ENCODE peak calls at places on chromosome 12, in ten cellular contexts. E, S, A, L, B, W, N, V, Z and U are unnamed samples. For H3K4me1, the result is how much of the 10 kb centered on the place peaks cover.

GRCh38 chr12:91529829-91530228 is 347.2 kb upstream of the DCN start:
- DNase-seq in E (peak), S (no peak), A (no peak), L (no peak), B (no peak), W (no peak), N (no peak), V (no peak), Z (no peak), U (no peak)

GRCh38 chr12:110992909-110993308 is 72.5 kb upstream of the MYL2 start:
- DNase-seq in E (no peak), S (no peak), A (no peak), L (no peak), B (no peak), W (no peak), N (no peak), V (no peak), Z (no peak), U (no peak)

GRCh38 chr12:66241061-66242043 is 52.3 kb downstream of the IRAK3 start:
- DNase-seq in E (peak), S (peak), A (no peak), L (no peak), B (no peak), W (no peak), N (no peak), V (no peak), Z (no peak), U (no peak)

GRCh38 chr12:83954939-83955601 is 957.5 kb downstream of the SLC6A15 start:
- DNase-seq in E (no peak), S (no peak), A (no peak), L (peak), B (no peak), W (no peak), N (no peak), V (no peak), Z (no peak), U (no peak)

GRCh38 chr12:67151891-67152290 is 117.3 kb upstream of the CAND1 start:
- DNase-seq in E (no peak), S (no peak), A (no peak), L (no peak), B (no peak), W (no peak), N (no peak), V (no peak), Z (no peak), U (no peak)

GRCh38 chr12:3336606-3337311 is 154.2 kb upstream of the PRMT8 start:
- DNase-seq in E (peak), S (peak), A (peak), L (peak), B (no peak), W (no peak), N (no peak), V (peak), Z (no peak), U (peak)

GRCh38 chr12:23751641-23752040 is 197.8 kb downstream of the SOX5 start:
- DNase-seq in E (no peak), S (no peak), A (no peak), L (no peak), B (no peak), W (no peak), N (no peak), V (no peak), Z (no peak), U (no peak)

GRCh38 chr12:76470028-76470939 is 89.3 kb downstream of the OSBPL8 start:
- DNase-seq in E (peak), S (peak), A (no peak), L (no peak), B (peak), W (peak), N (no peak), V (no peak), Z (no peak), U (no peak)

GRCh38 chr12:75994069-75994740 is 37.4 kb downstream of the PHLDA1 start:
- DNase-seq in E (no peak), S (no peak), A (no peak), L (no peak), B (no peak), W (no peak), N (no peak), V (no peak), Z (no peak), U (no peak)

GRCh38 chr12:92044435-92044834 is 101.2 kb downstream of the BTG1 start:
- DNase-seq in E (no peak), S (no peak), A (no peak), L (no peak), B (no peak), W (no peak), N (no peak), V (no peak), Z (no peak), U (no peak)

GRCh38 chr12:4421590-4422031 is 24.0 kb downstream of the FGF6 start:
- DNase-seq in E (peak), S (peak), A (no peak), L (peak), B (peak), W (no peak), N (no peak), V (no peak), Z (no peak), U (peak)

GRCh38 chr12:50916292-50916691 is 36.1 kb upstream of the HIGD1C start:
- DNase-seq in E (no peak), S (no peak), A (no peak), L (peak), B (no peak), W (no peak), N (no peak), V (no peak), Z (no peak), U (no peak)

GRCh38 chr12:56877195-56878009 is 56.8 kb downstream of the SDR9C7 start:
- DNase-seq in E (no peak), S (no peak), A (no peak), L (no peak), B (no peak), W (no peak), N (no peak), V (no peak), Z (no peak), U (no peak)

GRCh38 chr12:3743803-3744202 is 9.1 kb downstream of the CRACR2A start:
- DNase-seq in E (no peak), S (no peak), A (no peak), L (no peak), B (no peak), W (no peak), N (no peak), V (no peak), Z (no peak), U (no peak)

GRCh38 chr12:41190360-41190759 is 2.2 kb downstream of the PDZRN4 start:
- DNase-seq in E (peak), S (peak), A (peak), L (no peak), B (peak), W (no peak), N (no peak), V (no peak), Z (peak), U (no peak)

GRCh38 chr12:12127304-12127703 is 56.6 kb downstream of the BCL2L14 start:
- DNase-seq in E (no peak), S (no peak), A (no peak), L (no peak), B (no peak), W (no peak), N (no peak), V (no peak), Z (no peak), U (no peak)

GRCh38 chr12:120466560-120467315 is 2.8 kb downstream of the SRSF9 start:
- DNase-seq in E (no peak), S (peak), A (peak), L (peak), B (peak), W (no peak), N (no peak), V (no peak), Z (peak), U (peak)

GRCh38 chr12:89832336-89832735 is 123.7 kb upstream of the ATP2B1 start:
- DNase-seq in E (no peak), S (no peak), A (no peak), L (no peak), B (no peak), W (no peak), N (no peak), V (no peak), Z (no peak), U (no peak)

GRCh38 chr12:77019920-77020319 is 45.4 kb downstream of the E2F7 start:
- DNase-seq in E (no peak), S (no peak), A (no peak), L (no peak), B (no peak), W (no peak), N (no peak), V (no peak), Z (no peak), U (no peak)

GRCh38 chr12:11171953-11172675 is 1.1 kb downstream of the SMIM10L1 start:
- DNase-seq in E (peak), S (no peak), A (no peak), L (no peak), B (peak), W (no peak), N (no peak), V (no peak), Z (no peak), U (no peak)

GRCh38 chr12:100311317-100311716 is 44.3 kb downstream of the SCYL2 start:
- DNase-seq in E (no peak), S (no peak), A (no peak), L (no peak), B (no peak), W (no peak), N (no peak), V (no peak), Z (no peak), U (no peak)

GRCh38 chr12:32615441-32615840 is 63.7 kb upstream of the DNM1L start:
- DNase-seq in E (no peak), S (no peak), A (no peak), L (no peak), B (no peak), W (no peak), N (no peak), V (no peak), Z (no peak), U (no peak)
- H3K4me1 ChIP-seq in E (under half), S (under half), A (under half), L (under half), B (under half), W (under half), N (under half), V (under half), Z (under half), U (under half)

DNA sequence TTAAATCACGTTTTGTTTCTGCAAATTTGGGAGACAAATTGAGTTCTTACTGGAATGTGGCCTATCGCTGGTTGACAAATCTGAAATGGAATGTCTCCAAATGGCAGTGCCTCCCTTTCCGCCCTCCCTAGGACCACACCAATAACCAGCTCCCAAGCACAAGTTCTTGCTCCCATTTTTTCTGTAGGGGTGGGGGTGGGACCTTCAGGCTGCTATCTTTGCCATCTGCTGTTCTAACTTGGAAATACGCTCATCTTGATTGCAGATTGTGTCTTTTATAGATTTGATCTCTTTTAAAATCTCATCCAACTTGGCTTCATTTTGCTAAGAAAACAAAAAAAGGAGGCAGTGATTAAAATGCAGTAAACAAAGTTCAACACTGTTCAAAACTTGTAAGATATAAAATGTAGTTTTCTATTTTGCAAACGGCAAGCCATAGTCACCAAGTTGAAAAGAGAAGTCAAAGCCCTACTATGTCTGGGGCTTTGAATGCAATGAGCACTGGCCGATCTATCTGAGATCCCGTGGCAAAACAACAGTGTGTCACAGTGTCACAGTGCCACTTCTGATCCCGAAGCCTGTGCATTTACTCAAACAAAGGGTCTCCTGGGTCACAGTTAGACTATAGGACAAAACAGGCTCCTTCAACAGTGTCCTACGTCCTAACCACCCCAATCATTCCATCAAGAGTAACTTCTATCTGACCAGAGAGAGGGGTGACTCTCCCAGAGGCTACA is 13.7 kb upstream of the SELPLG start:
- DNase-seq in E (no peak), S (peak), A (no peak), L (no peak), B (no peak), W (no peak), N (no peak), V (no peak), Z (no peak), U (no peak)
- H3K4me1 ChIP-seq in E (under half), S (under half), A (under half), L (half or more), B (under half), W (under half), N (under half), V (under half), Z (under half), U (under half)

DNA sequence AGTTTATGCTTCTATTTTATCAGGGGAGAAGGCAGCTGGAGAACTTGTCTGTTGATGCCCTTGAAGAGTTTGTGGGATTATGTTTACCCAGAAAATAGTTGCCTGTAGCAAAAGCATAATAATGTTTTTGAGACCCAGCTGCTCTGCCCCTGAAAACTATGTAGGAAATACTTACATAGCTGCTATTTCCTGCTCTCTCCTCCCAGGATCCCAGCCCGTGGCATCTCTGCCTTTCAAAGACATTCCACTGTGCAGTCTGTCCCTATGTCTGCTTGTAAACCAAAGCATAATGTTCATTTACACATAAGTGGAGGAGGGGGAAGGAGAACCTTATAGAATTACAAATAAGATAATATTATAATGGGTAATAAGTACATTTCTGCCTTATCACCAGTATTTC is 198.7 kb downstream of the SYT1 start:
- DNase-seq in E (peak), S (peak), A (no peak), L (no peak), B (no peak), W (no peak), N (no peak), V (no peak), Z (no peak), U (no peak)
- H3K4me1 ChIP-seq in E (under half), S (under half), A (under half), L (under half), B (under half), W (under half), N (under half), V (under half), Z (under half), U (under half)

DNA sequence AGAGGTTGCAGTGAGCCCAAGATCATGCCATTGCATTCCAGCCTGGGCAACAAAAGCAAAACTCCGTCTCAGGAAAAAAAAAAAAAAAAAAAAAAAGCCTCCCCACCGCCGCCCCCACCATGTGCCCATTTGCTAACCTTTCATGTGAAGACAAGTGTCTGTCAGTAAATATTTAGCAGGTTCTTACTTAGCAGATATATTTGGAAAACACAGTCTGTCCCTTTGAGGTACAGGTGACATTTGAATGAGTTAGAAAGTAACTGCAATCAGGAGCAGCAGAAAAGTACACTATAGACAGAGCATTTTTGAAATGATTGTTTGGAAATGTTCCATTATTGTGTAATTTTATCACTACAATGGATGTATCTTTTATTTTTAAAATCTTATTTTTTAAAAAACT is 119.7 kb downstream of the FGD4 start:
- DNase-seq in E (no peak), S (no peak), A (no peak), L (no peak), B (no peak), W (no peak), N (no peak), V (no peak), Z (no peak), U (no peak)
- H3K4me1 ChIP-seq in E (under half), S (under half), A (under half), L (under half), B (under half), W (under half), N (under half), V (under half), Z (under half), U (under half)

GRCh38 chr12:124834822-124835221 is 28.8 kb downstream of the SCARB1 start:
- DNase-seq in E (no peak), S (no peak), A (no peak), L (no peak), B (no peak), W (no peak), N (no peak), V (no peak), Z (no peak), U (no peak)
- H3K4me1 ChIP-seq in E (under half), S (under half), A (under half), L (half or more), B (under half), W (under half), N (under half), V (under half), Z (under half), U (under half)

GRCh38 chr12:132523576-132524331 is 33.8 kb downstream of the FBRSL1 start:
- DNase-seq in E (no peak), S (peak), A (peak), L (no peak), B (peak), W (no peak), N (peak), V (peak), Z (peak), U (peak)
- H3K4me1 ChIP-seq in E (under half), S (under half), A (under half), L (under half), B (under half), W (under half), N (under half), V (under half), Z (under half), U (under half)

DNA sequence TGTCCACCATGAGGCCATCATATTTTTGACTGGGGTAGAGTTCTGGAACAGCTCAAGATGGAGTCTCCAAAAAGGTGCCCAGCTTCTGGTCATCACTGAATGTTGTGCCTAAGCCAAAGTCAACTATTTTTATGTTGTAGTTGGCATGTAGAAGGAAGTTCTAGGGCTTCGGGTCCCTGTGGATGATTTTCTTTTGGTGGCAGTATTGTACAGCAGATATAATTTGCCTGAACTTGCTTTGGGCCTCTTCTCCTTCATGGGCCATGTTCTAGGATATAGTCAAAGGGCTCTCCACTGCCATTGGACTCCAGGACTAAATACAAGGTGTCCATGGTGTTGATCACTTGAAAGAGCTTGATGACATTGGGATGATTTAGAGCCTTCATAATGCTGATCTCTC is 143.6 kb downstream of the SLC38A4 start:
- DNase-seq in E (no peak), S (no peak), A (no peak), L (no peak), B (no peak), W (no peak), N (no peak), V (no peak), Z (no peak), U (no peak)
- H3K4me1 ChIP-seq in E (under half), S (under half), A (under half), L (under half), B (under half), W (under half), N (under half), V (under half), Z (under half), U (under half)

GRCh38 chr12:116266220-116266619 is 11.3 kb downstream of the MED13L start:
- DNase-seq in E (peak), S (no peak), A (no peak), L (no peak), B (peak), W (no peak), N (no peak), V (no peak), Z (no peak), U (no peak)
- H3K4me1 ChIP-seq in E (under half), S (half or more), A (under half), L (half or more), B (under half), W (half or more), N (under half), V (under half), Z (under half), U (half or more)

GRCh38 chr12:63292476-63293228 is 141.7 kb upstream of the AVPR1A start:
- DNase-seq in E (no peak), S (peak), A (no peak), L (no peak), B (no peak), W (no peak), N (no peak), V (no peak), Z (no peak), U (no peak)

GRCh38 chr12:63298386-63298930 is 147.5 kb upstream of the AVPR1A start:
- DNase-seq in E (no peak), S (peak), A (no peak), L (no peak), B (no peak), W (no peak), N (no peak), V (no peak), Z (no peak), U (no peak)

GRCh38 chr12:63294327-63294632 is 143.3 kb upstream of the AVPR1A start:
- DNase-seq in E (peak), S (peak), A (no peak), L (peak), B (no peak), W (no peak), N (no peak), V (no peak), Z (no peak), U (no peak)
- H3K4me1 ChIP-seq in E (under half), S (half or more), A (under half), L (under half), B (under half), W (under half), N (under half), V (under half), Z (under half), U (under half)

GRCh38 chr12:101619026-101619827 is 24.5 kb downstream of the MYBPC1 start:
- DNase-seq in E (no peak), S (no peak), A (no peak), L (no peak), B (no peak), W (no peak), N (no peak), V (no peak), Z (no peak), U (no peak)

GRCh38 chr12:101620762-101621133 is 26.0 kb downstream of the MYBPC1 start:
- DNase-seq in E (no peak), S (no peak), A (no peak), L (no peak), B (no peak), W (no peak), N (no peak), V (no peak), Z (no peak), U (no peak)

GRCh38 chr12:101616027-101616494 is 21.3 kb downstream of the MYBPC1 start:
- DNase-seq in E (no peak), S (no peak), A (no peak), L (no peak), B (no peak), W (no peak), N (no peak), V (peak), Z (no peak), U (peak)

DNA sequence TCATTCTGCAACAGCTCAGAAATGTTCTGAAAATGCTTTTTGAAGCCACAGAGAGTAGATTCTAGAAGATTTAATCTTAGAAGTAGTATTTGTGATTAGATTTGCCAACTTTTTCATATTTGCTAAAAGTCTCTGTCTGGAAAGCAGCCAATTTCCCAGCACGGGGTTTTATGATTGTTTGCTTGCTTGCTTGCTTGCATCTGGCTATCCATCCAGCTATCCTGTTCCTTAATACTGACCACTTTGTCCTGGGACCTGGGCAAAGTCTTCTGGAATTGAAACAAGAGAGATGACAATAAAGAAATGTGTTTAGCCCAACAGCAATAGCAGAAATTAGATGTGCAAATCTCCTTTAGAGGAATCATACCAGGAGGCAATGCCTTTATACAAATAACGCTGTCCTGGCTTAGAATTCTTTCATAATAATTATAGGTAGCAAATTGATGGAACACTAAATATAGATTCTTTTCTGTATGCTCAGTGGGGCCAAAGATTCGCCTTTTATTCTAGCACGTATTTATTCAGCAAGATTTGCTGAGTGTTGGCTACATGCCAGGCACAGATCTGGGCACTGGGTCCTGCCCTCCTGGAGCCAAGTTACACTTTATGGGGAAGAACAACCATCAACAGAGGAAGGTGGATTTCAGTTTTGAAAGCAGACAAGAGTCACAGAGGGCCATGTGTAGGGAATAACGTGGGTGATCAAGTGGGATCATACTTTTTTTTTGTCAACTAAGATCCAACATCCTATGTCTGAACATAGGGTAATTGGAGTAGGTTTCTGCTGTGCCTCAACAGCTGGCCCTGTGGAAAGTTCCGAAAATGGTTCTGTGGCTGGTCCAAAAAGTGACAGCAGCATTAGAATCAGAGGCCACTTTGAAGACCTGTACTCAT is 25.3 kb downstream of the MYBPC1 start:
- DNase-seq in E (no peak), S (no peak), A (no peak), L (no peak), B (no peak), W (no peak), N (no peak), V (no peak), Z (no peak), U (no peak)
- H3K4me1 ChIP-seq in E (under half), S (under half), A (under half), L (under half), B (under half), W (under half), N (under half), V (under half), Z (under half), U (under half)